ENCODE peak calls at places on chromosomes 6 and 20, in four cellular contexts. One of them, this sample, is unnamed.
A peak's percentile ranks its signal among the peaks of the same experiment; 100 is the strongest.

GRCh38 chr6:3798211-3798909 is 46.8 kb upstream of the PXDC1 start:
- DNase-seq in neuronal stem cell: no peak
- DNase-seq in fibroblast of lung: peak; percentile 56
- DNase-seq in mesenchymal stem cell: no peak
- DNase-seq in this sample: no peak

GRCh38 chr6:3813150-3813780 is 35.9 kb upstream of the FAM50B start:
- DNase-seq in neuronal stem cell: no peak
- DNase-seq in fibroblast of lung: peak; percentile 61
- DNase-seq in mesenchymal stem cell: peak; percentile 61
- DNase-seq in this sample: no peak

GRCh38 chr6:164424489-164424888 is 884.9 kb downstream of the C6orf118 start:
- DNase-seq in neuronal stem cell: no peak
- DNase-seq in fibroblast of lung: no peak
- DNase-seq in mesenchymal stem cell: no peak
- DNase-seq in this sample: no peak

GRCh38 chr6:127051571-127052260 is 66.8 kb upstream of the RSPO3 start:
- DNase-seq in neuronal stem cell: no peak
- DNase-seq in fibroblast of lung: peak; percentile 86
- DNase-seq in mesenchymal stem cell: peak; percentile 64
- DNase-seq in this sample: no peak

GRCh38 chr20:59805786-59806577 is 127.5 kb downstream of the SYCP2 start:
- DNase-seq in neuronal stem cell: no peak
- DNase-seq in fibroblast of lung: no peak
- DNase-seq in mesenchymal stem cell: no peak
- DNase-seq in this sample: no peak

GRCh38 chr20:11379257-11380011 is 538.3 kb upstream of the BTBD3 start:
- DNase-seq in neuronal stem cell: peak; percentile 37
- DNase-seq in fibroblast of lung: no peak
- DNase-seq in mesenchymal stem cell: peak; percentile 51
- DNase-seq in this sample: no peak

GRCh38 chr20:24418731-24419130 is 50.7 kb upstream of the SYNDIG1 start:
- DNase-seq in neuronal stem cell: no peak
- DNase-seq in fibroblast of lung: peak; percentile 10
- DNase-seq in mesenchymal stem cell: no peak
- DNase-seq in this sample: no peak

GRCh38 chr20:40160151-40160550 is 528.9 kb downstream of the MAFB start:
- DNase-seq in neuronal stem cell: no peak
- DNase-seq in fibroblast of lung: no peak
- DNase-seq in mesenchymal stem cell: peak; percentile 68
- DNase-seq in this sample: peak; percentile 2

GRCh38 chr20:37902504-37903313 is at the start of gene VSTM2L:
- DNase-seq in neuronal stem cell: no peak
- DNase-seq in fibroblast of lung: peak; percentile 79
- DNase-seq in mesenchymal stem cell: peak; percentile 28
- DNase-seq in this sample: no peak

GRCh38 chr20:8756410-8756809 is 312.5 kb upstream of the PLCB4 start:
- DNase-seq in neuronal stem cell: no peak
- DNase-seq in fibroblast of lung: peak; percentile 95
- DNase-seq in mesenchymal stem cell: peak; percentile 94
- DNase-seq in this sample: no peak

GRCh38 chr6:7730411-7730810 is 4.5 kb downstream of the BMP6 start:
- DNase-seq in neuronal stem cell: no peak
- DNase-seq in fibroblast of lung: no peak
- DNase-seq in mesenchymal stem cell: no peak
- DNase-seq in this sample: no peak

GRCh38 chr6:2783188-2783957 is 18.2 kb downstream of the WRNIP1 start:
- DNase-seq in neuronal stem cell: no peak
- DNase-seq in fibroblast of lung: no peak
- DNase-seq in mesenchymal stem cell: no peak
- DNase-seq in this sample: no peak

GRCh38 chr6:18177566-18177965 is 22.3 kb downstream of the KDM1B start:
- DNase-seq in neuronal stem cell: no peak
- DNase-seq in fibroblast of lung: no peak
- DNase-seq in mesenchymal stem cell: no peak
- DNase-seq in this sample: no peak

GRCh38 chr20:34431168-34431567 is 68.1 kb downstream of the ITCH start:
- DNase-seq in neuronal stem cell: no peak
- DNase-seq in fibroblast of lung: no peak
- DNase-seq in mesenchymal stem cell: no peak
- DNase-seq in this sample: no peak

GRCh38 chr6:52300489-52300931 is 16.0 kb upstream of the MCM3 start:
- DNase-seq in neuronal stem cell: no peak
- DNase-seq in fibroblast of lung: no peak
- DNase-seq in mesenchymal stem cell: no peak
- DNase-seq in this sample: no peak

GRCh38 chr20:14777571-14777970 is 440.2 kb upstream of the FLRT3 start:
- DNase-seq in neuronal stem cell: no peak
- DNase-seq in fibroblast of lung: peak; percentile 2
- DNase-seq in mesenchymal stem cell: no peak
- DNase-seq in this sample: no peak

GRCh38 chr6:133697666-133698065 is 191.2 kb upstream of the TCF21 start:
- DNase-seq in neuronal stem cell: no peak
- DNase-seq in fibroblast of lung: peak; percentile 52
- DNase-seq in mesenchymal stem cell: no peak
- DNase-seq in this sample: no peak

GRCh38 chr6:48069280-48069679 is 41.7 kb downstream of the PTCHD4 start:
- DNase-seq in neuronal stem cell: no peak
- DNase-seq in fibroblast of lung: no peak
- DNase-seq in mesenchymal stem cell: peak; percentile 37
- DNase-seq in this sample: no peak

GRCh38 chr20:50895111-50895830 is 36.0 kb downstream of the ADNP start:
- DNase-seq in neuronal stem cell: no peak
- DNase-seq in fibroblast of lung: no peak
- DNase-seq in mesenchymal stem cell: peak; percentile 26
- DNase-seq in this sample: no peak

GRCh38 chr6:33896391-33897192 is 92.8 kb upstream of the MLN start:
- DNase-seq in neuronal stem cell: no peak
- DNase-seq in fibroblast of lung: peak; percentile 6
- DNase-seq in mesenchymal stem cell: no peak
- DNase-seq in this sample: no peak

GRCh38 chr6:79302341-79302740 is 67.9 kb upstream of the HMGN3 start:
- DNase-seq in neuronal stem cell: no peak
- DNase-seq in fibroblast of lung: no peak
- DNase-seq in mesenchymal stem cell: no peak
- DNase-seq in this sample: peak; percentile 21

GRCh38 chr20:20895537-20895936 is 183.1 kb upstream of the RALGAPA2 start:
- DNase-seq in neuronal stem cell: no peak
- DNase-seq in fibroblast of lung: no peak
- DNase-seq in mesenchymal stem cell: no peak
- DNase-seq in this sample: no peak

GRCh38 chr20:1853472-1853871 is 41.7 kb upstream of the SIRPA start:
- DNase-seq in neuronal stem cell: no peak
- DNase-seq in fibroblast of lung: no peak
- DNase-seq in mesenchymal stem cell: no peak
- DNase-seq in this sample: no peak

GRCh38 chr6:3280866-3281465 is 22.2 kb downstream of the PSMG4 start:
- DNase-seq in neuronal stem cell: no peak
- DNase-seq in fibroblast of lung: peak; percentile 51
- DNase-seq in mesenchymal stem cell: no peak
- DNase-seq in this sample: no peak

GRCh38 chr6:79525272-79526100 is 11.7 kb downstream of the LCA5 start:
- DNase-seq in neuronal stem cell: no peak
- DNase-seq in fibroblast of lung: peak; percentile 92
- DNase-seq in mesenchymal stem cell: no peak
- DNase-seq in this sample: no peak

GRCh38 chr6:19245656-19246055 is 591.5 kb upstream of the ID4 start:
- DNase-seq in neuronal stem cell: no peak
- DNase-seq in fibroblast of lung: no peak
- DNase-seq in mesenchymal stem cell: no peak
- DNase-seq in this sample: no peak

GRCh38 chr20:21521596-21522478 is 8.0 kb upstream of the NKX2-2 start:
- DNase-seq in neuronal stem cell: no peak
- DNase-seq in fibroblast of lung: no peak
- DNase-seq in mesenchymal stem cell: no peak
- DNase-seq in this sample: no peak

GRCh38 chr6:29632789-29633531 is at the start of gene GABBR1:
- DNase-seq in neuronal stem cell: peak; percentile 89
- DNase-seq in fibroblast of lung: peak; percentile 87
- DNase-seq in mesenchymal stem cell: peak; percentile 94
- DNase-seq in this sample: no peak

GRCh38 chr20:50717974-50718761 is 13.2 kb upstream of the PARD6B start:
- DNase-seq in neuronal stem cell: no peak
- DNase-seq in fibroblast of lung: no peak
- DNase-seq in mesenchymal stem cell: no peak
- DNase-seq in this sample: no peak

GRCh38 chr20:38303908-38304379 is at the start of gene BPI:
- DNase-seq in neuronal stem cell: no peak
- DNase-seq in fibroblast of lung: peak; percentile 48
- DNase-seq in mesenchymal stem cell: no peak
- DNase-seq in this sample: no peak

GRCh38 chr6:19472168-19472567 is 365.0 kb upstream of the ID4 start:
- DNase-seq in neuronal stem cell: no peak
- DNase-seq in fibroblast of lung: peak; percentile 98
- DNase-seq in mesenchymal stem cell: peak; percentile 73
- DNase-seq in this sample: peak; percentile 92

GRCh38 chr6:30061766-30062458 is 847 bp downstream of the POLR1H start:
- DNase-seq in neuronal stem cell: no peak
- DNase-seq in fibroblast of lung: peak; percentile 29
- DNase-seq in mesenchymal stem cell: peak; percentile 57
- DNase-seq in this sample: no peak

GRCh38 chr6:20128018-20128417 is 84.3 kb downstream of the MBOAT1 start:
- DNase-seq in neuronal stem cell: no peak
- DNase-seq in fibroblast of lung: no peak
- DNase-seq in mesenchymal stem cell: no peak
- DNase-seq in this sample: no peak

GRCh38 chr6:139395891-139396299 is 21.4 kb upstream of the CITED2 start:
- DNase-seq in neuronal stem cell: no peak
- DNase-seq in fibroblast of lung: no peak
- DNase-seq in mesenchymal stem cell: no peak
- DNase-seq in this sample: no peak

GRCh38 chr6:1312193-1312443 is 220 bp downstream of the FOXQ1 start:
- DNase-seq in neuronal stem cell: no peak
- DNase-seq in fibroblast of lung: no peak
- DNase-seq in mesenchymal stem cell: peak; percentile 36
- DNase-seq in this sample: no peak
- H2AFZ ChIP-seq in neuronal stem cell: peak overlapping the region; percentile 74
- H2AFZ ChIP-seq in fibroblast of lung: no peak overlapping the region
- H2AFZ ChIP-seq in mesenchymal stem cell: no peak overlapping the region
- H2AFZ ChIP-seq in this sample: peak overlapping the region; percentile 46

GRCh38 chr20:48006036-48006833 is 221.0 kb upstream of the SULF2 start:
- DNase-seq in neuronal stem cell: no peak
- DNase-seq in fibroblast of lung: peak; percentile 65
- DNase-seq in mesenchymal stem cell: no peak
- DNase-seq in this sample: no peak
- H3K4me2 ChIP-seq in neuronal stem cell: no peak overlapping the region
- H3K4me2 ChIP-seq in fibroblast of lung: no peak overlapping the region
- H3K4me2 ChIP-seq in mesenchymal stem cell: no peak overlapping the region
- H3K4me2 ChIP-seq in this sample: no peak overlapping the region

GRCh38 chr6:151060096-151060741 is 179.5 kb upstream of the AKAP12 start:
- DNase-seq in neuronal stem cell: no peak
- DNase-seq in fibroblast of lung: peak; percentile 98
- DNase-seq in mesenchymal stem cell: peak; percentile 96
- DNase-seq in this sample: peak; percentile 92

GRCh38 chr6:151060742-151061100 is 179.0 kb upstream of the AKAP12 start:
- DNase-seq in neuronal stem cell: no peak
- DNase-seq in fibroblast of lung: peak; percentile 68
- DNase-seq in mesenchymal stem cell: peak; percentile 56
- DNase-seq in this sample: no peak

GRCh38 chr6:151056230-151056907 is 183.4 kb upstream of the AKAP12 start:
- DNase-seq in neuronal stem cell: no peak
- DNase-seq in fibroblast of lung: no peak
- DNase-seq in mesenchymal stem cell: no peak
- DNase-seq in this sample: no peak

GRCh38 chr6:151058021-151058733 is 181.6 kb upstream of the AKAP12 start:
- DNase-seq in neuronal stem cell: no peak
- DNase-seq in fibroblast of lung: peak; percentile 27
- DNase-seq in mesenchymal stem cell: no peak
- DNase-seq in this sample: no peak

GRCh38 chr6:151059612-151060095 is 180.1 kb upstream of the AKAP12 start:
- DNase-seq in neuronal stem cell: no peak
- DNase-seq in fibroblast of lung: no peak
- DNase-seq in mesenchymal stem cell: peak; percentile 87
- DNase-seq in this sample: no peak
- H3K9ac ChIP-seq in neuronal stem cell: no peak overlapping the region
- H3K9ac ChIP-seq in fibroblast of lung: no peak overlapping the region
- H3K9ac ChIP-seq in mesenchymal stem cell: peak overlapping the region; percentile 12
- H3K9ac ChIP-seq in this sample: peak overlapping the region; percentile 24

GRCh38 chr20:51923611-51924010 is 121.3 kb upstream of the SALL4 start:
- DNase-seq in neuronal stem cell: no peak
- DNase-seq in fibroblast of lung: no peak
- DNase-seq in mesenchymal stem cell: no peak
- DNase-seq in this sample: no peak

GRCh38 chr20:51917886-51918545 is 115.7 kb upstream of the SALL4 start:
- DNase-seq in neuronal stem cell: no peak
- DNase-seq in fibroblast of lung: no peak
- DNase-seq in mesenchymal stem cell: no peak
- DNase-seq in this sample: no peak

GRCh38 chr20:51914758-51915157 is 112.4 kb upstream of the SALL4 start:
- DNase-seq in neuronal stem cell: no peak
- DNase-seq in fibroblast of lung: no peak
- DNase-seq in mesenchymal stem cell: no peak
- DNase-seq in this sample: no peak

GRCh38 chr20:51916244-51916643 is 113.9 kb upstream of the SALL4 start:
- DNase-seq in neuronal stem cell: no peak
- DNase-seq in fibroblast of lung: no peak
- DNase-seq in mesenchymal stem cell: no peak
- DNase-seq in this sample: no peak

DNA sequence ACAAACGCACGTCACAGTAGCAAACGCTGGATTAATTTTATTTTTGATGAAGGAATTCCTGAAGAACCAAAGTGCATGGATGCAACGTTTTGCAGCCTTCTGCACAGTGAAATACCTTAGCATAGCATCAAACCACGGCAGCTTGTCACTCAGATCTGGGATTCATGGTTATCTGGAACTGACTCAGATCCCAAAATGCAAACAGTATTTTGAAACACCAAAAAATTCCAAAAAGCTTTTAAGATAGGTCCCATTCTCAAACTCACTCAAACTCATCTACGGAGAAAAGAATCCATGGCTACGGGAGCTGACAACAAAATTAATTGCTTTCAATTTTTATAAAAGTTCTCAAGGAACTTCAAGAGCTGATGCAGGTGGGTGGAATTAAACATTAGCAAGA is 116.2 kb upstream of the SALL4 start:
- DNase-seq in neuronal stem cell: no peak
- DNase-seq in fibroblast of lung: no peak
- DNase-seq in mesenchymal stem cell: no peak
- DNase-seq in this sample: no peak
- H2AFZ ChIP-seq in neuronal stem cell: no peak overlapping the region
- H2AFZ ChIP-seq in fibroblast of lung: no peak overlapping the region
- H2AFZ ChIP-seq in mesenchymal stem cell: no peak overlapping the region
- H2AFZ ChIP-seq in this sample: no peak overlapping the region